ENCODE peak calls at places on chromosome 19, in seven cellular contexts. X is stomach, I is B cell, K is lower lobe of right lung, A is WTC11, Q is HFFc6, D is colonic mucosa. M is an unnamed sample.

GRCh38 chr19:30719189-30719990 is 347.2 kb downstream of the ZNF536 start:
- DNase-seq in K (peak), A (peak), I (peak), D (peak), Q (no peak), X (peak), M (peak)

GRCh38 chr19:3178377-3178972 is at the start of gene S1PR4:
- DNase-seq in I (peak), D (no peak), A (no peak), X (no peak), Q (no peak), K (peak), M (peak)

GRCh38 chr19:13282486-13283065 is 132.4 kb downstream of the IER2 start:
- DNase-seq in A (no peak), K (no peak), X (no peak), I (no peak), Q (no peak), D (no peak), M (no peak)

GRCh38 chr19:6425732-6426686 is 1.4 kb upstream of the KHSRP start:
- DNase-seq in K (no peak), Q (no peak), I (peak), X (no peak), A (no peak), D (no peak), M (no peak)

GRCh38 chr19:8487137-8487851 is 15.1 kb downstream of the PRAM1 start:
- DNase-seq in X (no peak), A (no peak), D (no peak), Q (no peak), K (peak), I (no peak), M (peak)

GRCh38 chr19:12611361-12611699 is 610 bp downstream of the ZNF791 start:
- DNase-seq in A (peak), K (peak), D (peak), Q (peak), I (no peak), X (peak), M (no peak)

GRCh38 chr19:32570081-32570785 is 10.8 kb upstream of the PDCD5 start:
- DNase-seq in Q (peak), A (peak), D (peak), X (peak), K (no peak), I (peak), M (peak)

GRCh38 chr19:34996978-34997640 is 3.0 kb upstream of the GRAMD1A start:
- DNase-seq in A (no peak), D (no peak), K (peak), X (no peak), Q (no peak), I (no peak), M (peak)

GRCh38 chr19:35828694-35829301 is 16.2 kb upstream of the PRODH2 start:
- DNase-seq in X (peak), I (peak), A (peak), K (no peak), Q (peak), D (peak), M (peak)

GRCh38 chr19:10887616-10888367 is 16.4 kb downstream of the CARM1 start:
- DNase-seq in X (no peak), I (no peak), K (no peak), D (no peak), A (no peak), Q (no peak), M (no peak)

GRCh38 chr19:44707794-44708193 is 8.8 kb downstream of the CEACAM16 start:
- DNase-seq in I (no peak), D (no peak), A (no peak), K (no peak), X (no peak), Q (no peak), M (no peak)

GRCh38 chr19:41000310-41000737 is 9.2 kb downstream of the CYP2B6 start:
- DNase-seq in D (peak), I (no peak), K (no peak), A (no peak), Q (no peak), X (peak), M (no peak)

GRCh38 chr19:35265126-35265995 is 3.4 kb upstream of the USF2 start:
- DNase-seq in D (no peak), X (peak), A (peak), I (no peak), K (peak), Q (no peak), M (no peak)

GRCh38 chr19:55369651-55370304 is 485 bp downstream of the IL11 start:
- DNase-seq in D (no peak), A (peak), X (no peak), I (peak), Q (peak), K (peak), M (peak)

GRCh38 chr19:40716031-40716654 is 543 bp downstream of the COQ8B start:
- DNase-seq in A (no peak), X (no peak), D (no peak), K (no peak), Q (peak), I (no peak), M (no peak)

GRCh38 chr19:10908380-10908960 is 20.0 kb downstream of the YIPF2 start:
- DNase-seq in X (no peak), K (no peak), D (no peak), A (no peak), I (no peak), Q (no peak), M (no peak)

GRCh38 chr19:5799247-5800241 is 5.3 kb upstream of the NRTN start:
- DNase-seq in I (no peak), Q (no peak), K (no peak), A (no peak), X (peak), D (peak), M (no peak)

GRCh38 chr19:16896098-16896912 is 7.5 kb downstream of the F2RL3 start:
- DNase-seq in A (peak), I (peak), D (peak), Q (no peak), X (no peak), K (peak), M (no peak)

GRCh38 chr19:30227661-30228112 is 144.5 kb upstream of the ZNF536 start:
- DNase-seq in D (peak), Q (peak), I (peak), A (peak), X (peak), K (peak), M (peak)

GRCh38 chr19:48474084-48474592 is 5.0 kb downstream of the CYTH2 start:
- DNase-seq in D (no peak), Q (no peak), X (no peak), I (no peak), K (no peak), A (no peak), M (no peak)
- TF ChIP-seq CTCF in D (no peak), Q (no peak), X (no peak), I (no peak), K (no peak), A (no peak), M (no peak)

GRCh38 chr19:14763497-14764145 is 14.7 kb downstream of the ADGRE2 start:
- DNase-seq in X (no peak), I (no peak), A (no peak), Q (no peak), D (no peak), K (no peak), M (no peak)
- TF ChIP-seq CTCF in X (no peak), I (no peak), A (no peak), Q (no peak), D (no peak), K (no peak), M (no peak)

GRCh38 chr19:19321143-19321577 is 531 bp downstream of the MAU2 start:
- DNase-seq in A (peak), X (no peak), Q (no peak), K (no peak), I (no peak), D (peak), M (no peak)
- TF ChIP-seq CTCF in A (no peak), X (no peak), Q (peak), K (no peak), I (no peak), D (no peak), M (no peak)

GRCh38 chr19:18440421-18440877 is 2.5 kb upstream of the ISYNA1 start:
- DNase-seq in I (peak), A (peak), X (no peak), D (no peak), Q (no peak), K (no peak), M (peak)
- TF ChIP-seq CTCF in I (peak), A (no peak), X (no peak), D (peak), Q (peak), K (peak), M (peak)

GRCh38 chr19:4456843-4457653 is 546 bp downstream of the UBXN6 start:
- DNase-seq in K (peak), D (peak), X (peak), Q (peak), A (peak), I (peak), M (peak)
- TF ChIP-seq CTCF in K (no peak), D (no peak), X (no peak), Q (no peak), A (no peak), I (no peak), M (no peak)

GRCh38 chr19:1942934-1943555 is 2.1 kb downstream of the CSNK1G2 start:
- DNase-seq in X (no peak), I (peak), Q (no peak), A (no peak), D (no peak), K (no peak), M (no peak)

GRCh38 chr19:1941146-1942077 is at the start of gene CSNK1G2:
- DNase-seq in I (peak), X (no peak), D (no peak), A (no peak), Q (no peak), K (peak), M (no peak)

GRCh38 chr19:1944088-1944915 is 3.3 kb downstream of the CSNK1G2 start:
- DNase-seq in I (no peak), K (peak), D (no peak), A (no peak), X (peak), Q (no peak), M (no peak)

GRCh38 chr19:1943661-1944087 is 2.7 kb downstream of the CSNK1G2 start:
- DNase-seq in A (no peak), Q (no peak), K (no peak), X (no peak), I (no peak), D (no peak), M (no peak)

GRCh38 chr19:1942078-1942933 is 1.3 kb downstream of the CSNK1G2 start:
- DNase-seq in K (peak), I (peak), A (peak), Q (peak), D (peak), X (peak), M (peak)
- TF ChIP-seq CTCF in K (no peak), I (no peak), A (no peak), Q (no peak), D (no peak), X (no peak), M (no peak)

GRCh38 chr19:37309834-37310575 is 60.9 kb upstream of the ZNF527 start:
- DNase-seq in X (no peak), I (peak), D (no peak), A (no peak), K (no peak), Q (no peak), M (no peak)
- TF ChIP-seq CTCF in X (no peak), I (peak), D (no peak), A (peak), K (no peak), Q (no peak), M (peak)

GRCh38 chr19:39415111-39416046 is 2.9 kb downstream of the PLEKHG2 start:
- DNase-seq in X (no peak), Q (no peak), K (no peak), D (peak), I (no peak), A (peak), M (peak)

GRCh38 chr19:39413269-39413902 is 917 bp downstream of the PLEKHG2 start:
- DNase-seq in D (peak), K (peak), I (peak), Q (no peak), X (no peak), A (peak), M (peak)

GRCh38 chr19:39412100-39412866 is at the start of gene PLEKHG2:
- DNase-seq in D (peak), A (peak), Q (peak), X (peak), K (peak), I (peak), M (peak)

GRCh38 chr19:39412867-39413268 is 399 bp downstream of the PLEKHG2 start:
- DNase-seq in A (no peak), Q (no peak), X (no peak), I (no peak), D (no peak), K (no peak), M (no peak)

DNA sequence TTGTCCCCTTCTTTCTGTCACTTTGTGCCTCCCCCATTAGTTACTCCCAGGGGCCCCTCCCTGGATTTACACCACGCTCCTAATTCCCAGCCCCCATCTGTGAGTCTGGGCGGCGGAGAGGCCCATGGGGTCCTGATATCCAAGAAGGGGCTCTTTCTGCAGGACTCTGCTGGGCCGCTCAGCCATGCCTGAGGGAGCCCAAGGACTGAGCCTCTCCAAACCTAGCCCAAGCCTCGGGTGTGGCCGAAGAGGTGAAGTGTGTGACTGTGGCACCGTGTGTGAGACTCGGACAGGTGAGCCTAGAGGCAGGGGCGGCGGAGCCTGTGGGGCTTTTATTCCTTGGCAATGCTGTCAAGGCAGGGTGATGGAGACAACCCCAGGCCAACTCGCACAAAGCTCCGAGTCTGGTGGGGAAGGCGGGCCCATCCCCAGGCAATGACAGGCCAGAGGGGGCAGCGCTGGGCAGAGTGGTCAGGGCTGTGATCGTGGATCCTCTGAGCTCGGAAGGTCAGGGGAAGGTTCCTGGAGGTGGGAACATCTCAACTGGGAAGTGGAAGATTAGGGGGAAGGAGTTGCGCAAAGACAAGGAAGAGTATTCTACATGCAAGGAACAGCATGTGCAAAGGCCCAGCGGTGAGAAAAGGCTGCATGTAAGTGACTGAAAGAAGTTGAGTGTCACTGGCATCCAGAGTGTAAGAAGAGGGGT is 1.6 kb downstream of the PLEKHG2 start:
- DNase-seq in K (no peak), X (no peak), A (no peak), Q (no peak), D (peak), I (peak), M (no peak)
- TF ChIP-seq CTCF in K (peak), X (no peak), A (no peak), Q (peak), D (no peak), I (no peak), M (peak)

GRCh38 chr19:45745606-45746005 is 12.4 kb downstream of the MEIOSIN start:
- DNase-seq in D (no peak), Q (no peak), I (no peak), A (no peak), X (no peak), K (no peak), M (no peak)
- TF ChIP-seq CTCF in D (no peak), Q (no peak), I (no peak), A (no peak), X (no peak), K (no peak), M (no peak)